ENCODE peak calls at places on chromosomes 12 and 14, in four cellular contexts. U, G, J and L are unnamed samples.

GRCh38 chr14:77148510-77149231 is 7.1 kb upstream of the ZDHHC22 start:
- DNase-seq in G (no peak), J (no peak), U (no peak), L (no peak)

GRCh38 chr14:80543211-80543610 is 331.9 kb upstream of the DIO2 start:
- DNase-seq in G (no peak), J (no peak), U (no peak), L (no peak)

GRCh38 chr12:29414368-29414767 is 33.4 kb upstream of the ERGIC2 start:
- DNase-seq in U (no peak), G (no peak), J (no peak), L (no peak)

GRCh38 chr12:115351513-115352077 is 667.6 kb upstream of the TBX3 start:
- DNase-seq in J (peak), G (no peak), U (no peak), L (peak)

GRCh38 chr12:101664961-101665360 is 32.5 kb upstream of the CHPT1 start:
- DNase-seq in G (no peak), U (no peak), J (no peak), L (no peak)

GRCh38 chr14:85824526-85824925 is 294.6 kb downstream of the FLRT2 start:
- DNase-seq in G (no peak), J (no peak), U (no peak), L (no peak)

GRCh38 chr14:90545966-90546751 is 149.3 kb downstream of the CALM1 start:
- DNase-seq in J (no peak), G (no peak), U (no peak), L (no peak)

GRCh38 chr14:58128416-58128815 is 23.6 kb downstream of the ARMH4 start:
- DNase-seq in J (no peak), G (no peak), U (no peak), L (no peak)

GRCh38 chr12:53070901-53071492 is 8.2 kb downstream of the SPRYD3 start:
- DNase-seq in U (no peak), G (peak), J (no peak), L (no peak)

GRCh38 chr12:96187675-96188355 is 6.4 kb upstream of the ELK3 start:
- DNase-seq in G (no peak), U (no peak), J (no peak), L (no peak)